ENCODE peak calls at places on chromosome 4, in four cellular contexts. J, O, P and E are unnamed samples.

GRCh38 chr4:169659736-169660670 is 39.6 kb downstream of the CLCN3 start:
- DNase-seq in J (peak; percentile 88), O (peak; percentile 39), P (peak; percentile 98), E (peak; percentile 92)

GRCh38 chr4:36243355-36244256 is 708 bp downstream of the ARAP2 start:
- DNase-seq in J (no peak), O (no peak), P (peak; percentile 59), E (peak; percentile 70)

GRCh38 chr4:123315617-123316016 is 81.0 kb upstream of the SPRY1 start:
- DNase-seq in J (no peak), O (no peak), P (no peak), E (peak; percentile 17)

GRCh38 chr4:146059865-146060264 is 115.7 kb upstream of the LSM6 start:
- DNase-seq in J (no peak), O (no peak), P (no peak), E (no peak)

GRCh38 chr4:53313510-53313909 is 52.4 kb downstream of the SCFD2 start:
- DNase-seq in J (no peak), O (no peak), P (peak; percentile 33), E (peak; percentile 78)

GRCh38 chr4:86895692-86896488 is 3.7 kb upstream of the C4orf36 start:
- DNase-seq in J (no peak), O (no peak), P (peak; percentile 72), E (peak; percentile 83)

GRCh38 chr4:110621839-110622751 is 782 bp downstream of the PITX2 start:
- DNase-seq in J (no peak), O (no peak), P (no peak), E (no peak)

GRCh38 chr4:118849867-118850812 is 14.2 kb upstream of the SEC24D start:
- DNase-seq in J (no peak), O (peak; percentile 38), P (peak; percentile 68), E (peak; percentile 4)

GRCh38 chr4:15781427-15782095 is 3.4 kb downstream of the CD38 start:
- DNase-seq in J (no peak), O (no peak), P (no peak), E (no peak)

GRCh38 chr4:121697626-121698025 is 846 bp upstream of the ANXA5 start:
- DNase-seq in J (no peak), O (no peak), P (no peak), E (no peak)